ENCODE peak calls at places on chromosomes 1 and 21, in four cellular contexts. V is transverse colon, M is GM23338, H is AG04450. K is an unnamed sample.

GRCh38 chr1:40944841-40945430 is 34.6 kb upstream of the CTPS1 start:
- DNase-seq in V (no peak), M (no peak), H (peak), K (no peak)

GRCh38 chr1:57124768-57125446 is 159.1 kb upstream of the C8B start:
- DNase-seq in H (no peak), V (no peak), M (no peak), K (no peak)

GRCh38 chr1:52677407-52677806 is 20.7 kb downstream of the COA7 start:
- DNase-seq in V (no peak), M (no peak), H (no peak), K (no peak)

GRCh38 chr1:161189036-161189435 is 9.8 kb downstream of the ADAMTS4 start:
- DNase-seq in V (no peak), H (no peak), M (no peak), K (no peak)

GRCh38 chr1:3697810-3698209 is 45.5 kb downstream of the TP73 start:
- DNase-seq in V (peak), H (no peak), M (no peak), K (no peak)

GRCh38 chr1:6094801-6095505 is 49.3 kb downstream of the KCNAB2 start:
- DNase-seq in H (no peak), V (no peak), M (no peak), K (no peak)

GRCh38 chr1:7646981-7647901 is 123.9 kb upstream of the VAMP3 start:
- DNase-seq in V (peak), M (peak), H (no peak), K (peak)

GRCh38 chr1:108583757-108584156 is 23.9 kb downstream of the EEIG2 start:
- DNase-seq in H (no peak), V (no peak), M (no peak), K (no peak)

GRCh38 chr1:168771104-168771630 is 42.2 kb upstream of the DPT start:
- DNase-seq in H (no peak), V (no peak), M (no peak), K (no peak)

GRCh38 chr1:6365047-6365446 is 28.5 kb downstream of the ACOT7 start:
- DNase-seq in H (no peak), M (no peak), V (no peak), K (no peak)

GRCh38 chr1:234925440-234926251 is 203.0 kb downstream of the TOMM20 start:
- DNase-seq in V (no peak), H (peak), M (peak), K (no peak)

GRCh38 chr1:98119793-98120192 is 199.0 kb upstream of the DPYD start:
- DNase-seq in H (no peak), M (peak), V (no peak), K (no peak)

GRCh38 chr21:42547906-42548365 is 34.3 kb downstream of the SLC37A1 start:
- DNase-seq in M (no peak), H (no peak), V (no peak), K (no peak)

GRCh38 chr1:225825606-225826005 is 15.7 kb downstream of the EPHX1 start:
- DNase-seq in V (no peak), H (no peak), M (no peak), K (no peak)

GRCh38 chr1:164648211-164649080 is 89.5 kb downstream of the PBX1 start:
- DNase-seq in V (no peak), M (no peak), H (no peak), K (no peak)

GRCh38 chr21:38914071-38914491 is 108.4 kb downstream of the ETS2 start:
- DNase-seq in V (peak), M (no peak), H (no peak), K (no peak)

GRCh38 chr1:50488876-50489275 is 65.6 kb upstream of the DMRTA2 start:
- DNase-seq in H (no peak), V (no peak), M (no peak), K (no peak)

GRCh38 chr1:1779691-1780597 is 1.7 kb upstream of the NADK start:
- DNase-seq in V (peak), H (no peak), M (peak), K (peak)

GRCh38 chr1:53368314-53369033 is 40.6 kb upstream of the LRP8 start:
- DNase-seq in M (no peak), H (no peak), V (no peak), K (no peak)

GRCh38 chr1:32336963-32337675 is 1.1 kb upstream of the MARCKSL1 start:
- DNase-seq in M (no peak), V (peak), H (no peak), K (peak)

GRCh38 chr21:30839304-30839703 is 9.7 kb upstream of the KRTAP7-1 start:
- DNase-seq in M (peak), H (no peak), V (peak), K (no peak)
- TF ChIP-seq CTCF in M (peak), H (no peak), V (peak), K (no peak)

DNA sequence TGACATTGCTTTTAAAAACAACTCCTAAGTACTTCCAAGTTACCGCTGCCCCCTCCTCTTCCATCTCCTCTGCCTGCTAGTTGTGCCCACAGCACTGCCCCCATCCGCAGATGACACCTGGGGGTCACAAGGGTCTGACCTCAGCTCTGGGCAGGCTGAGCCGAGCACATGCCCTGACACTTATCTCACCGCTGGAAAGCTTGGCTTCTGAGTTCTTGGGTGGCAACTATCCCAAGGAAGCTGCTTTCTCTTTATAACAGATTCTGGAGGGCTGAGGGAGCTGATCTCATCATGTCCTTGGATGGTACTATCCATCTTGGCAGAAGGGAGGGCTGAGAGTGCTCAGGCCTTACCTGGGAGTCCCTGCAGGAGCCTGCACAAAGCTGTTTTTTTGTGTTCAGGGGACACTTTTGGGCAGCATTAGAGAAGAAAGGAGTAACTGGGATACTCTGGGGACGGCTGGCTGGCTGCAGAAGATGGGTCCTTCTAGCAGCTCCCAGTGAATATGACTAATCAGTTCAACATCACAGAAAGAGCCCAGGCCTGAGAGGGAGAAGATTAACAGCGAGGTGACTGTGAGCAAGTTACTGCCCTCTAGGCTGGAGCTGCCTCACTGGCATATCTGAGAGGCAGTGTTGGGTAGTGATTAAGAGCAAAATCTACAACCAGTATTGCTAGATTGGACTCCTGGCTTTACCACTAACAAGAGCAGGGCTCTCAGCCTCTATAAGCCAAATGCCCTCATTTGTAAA is 71.6 kb downstream of the PLXNA2 start:
- DNase-seq in H (no peak), M (no peak), V (no peak), K (no peak)
- TF ChIP-seq CTCF in H (no peak), M (no peak), V (no peak), K (no peak)

GRCh38 chr21:45236481-45236880 is 51.2 kb downstream of the POFUT2 start:
- DNase-seq in V (no peak), M (no peak), H (no peak), K (no peak)
- TF ChIP-seq CTCF in V (no peak), M (no peak), H (no peak), K (no peak)

GRCh38 chr1:27643626-27644368 is 8.8 kb upstream of the FGR start:
- DNase-seq in H (no peak), M (peak), V (peak), K (peak)
- TF ChIP-seq CTCF in H (peak), M (peak), V (peak), K (peak)